ENCODE peak calls at places on chromosomes 4 and X, in ten cellular contexts. One of them, this sample, is unnamed. For H3K9me3, the result is how much of the 10 kb centered on the place peaks cover.

GRCh38 chr4:186144596-186145569 is 40.4 kb downstream of the FAM149A start:
- DNase-seq in IMR-90: peak
- DNase-seq in MM.1S: peak
- DNase-seq in neural progenitor cell: peak
- DNase-seq in HCT116: no peak
- DNase-seq in neuronal stem cell: peak
- DNase-seq in K562: no peak
- DNase-seq in H9: peak
- DNase-seq in OCI-LY7: no peak
- DNase-seq in mammary epithelial cell: peak
- DNase-seq in this sample: peak

GRCh38 chr4:87633239-87633638 is 16.8 kb upstream of the DMP1 start:
- DNase-seq in IMR-90: peak
- DNase-seq in MM.1S: no peak
- DNase-seq in neural progenitor cell: no peak
- DNase-seq in HCT116: no peak
- DNase-seq in neuronal stem cell: no peak
- DNase-seq in K562: no peak
- DNase-seq in H9: no peak
- DNase-seq in OCI-LY7: no peak
- DNase-seq in mammary epithelial cell: no peak
- DNase-seq in this sample: no peak

GRCh38 chrX:84047339-84047738 is 140.7 kb downstream of the RPS6KA6 start:
- DNase-seq in IMR-90: no peak
- DNase-seq in MM.1S: no peak
- DNase-seq in neural progenitor cell: no peak
- DNase-seq in HCT116: no peak
- DNase-seq in neuronal stem cell: no peak
- DNase-seq in K562: no peak
- DNase-seq in H9: peak
- DNase-seq in OCI-LY7: no peak
- DNase-seq in mammary epithelial cell: no peak
- DNase-seq in this sample: no peak

GRCh38 chr4:19739101-19739651 is 512.5 kb upstream of the SLIT2 start:
- DNase-seq in IMR-90: peak
- DNase-seq in MM.1S: no peak
- DNase-seq in neural progenitor cell: no peak
- DNase-seq in HCT116: peak
- DNase-seq in neuronal stem cell: no peak
- DNase-seq in K562: no peak
- DNase-seq in H9: no peak
- DNase-seq in OCI-LY7: no peak
- DNase-seq in mammary epithelial cell: peak
- DNase-seq in this sample: peak

GRCh38 chr4:107736924-107737448 is 17.0 kb upstream of the PAPSS1 start:
- DNase-seq in IMR-90: peak
- DNase-seq in MM.1S: peak
- DNase-seq in neural progenitor cell: peak
- DNase-seq in HCT116: peak
- DNase-seq in neuronal stem cell: peak
- DNase-seq in K562: peak
- DNase-seq in H9: peak
- DNase-seq in OCI-LY7: peak
- DNase-seq in mammary epithelial cell: no peak
- DNase-seq in this sample: peak

GRCh38 chrX:100410083-100410590 is at the start of gene PCDH19:
- DNase-seq in IMR-90: peak
- DNase-seq in MM.1S: peak
- DNase-seq in neural progenitor cell: peak
- DNase-seq in HCT116: no peak
- DNase-seq in neuronal stem cell: no peak
- DNase-seq in K562: no peak
- DNase-seq in H9: peak
- DNase-seq in OCI-LY7: no peak
- DNase-seq in mammary epithelial cell: peak
- DNase-seq in this sample: peak

GRCh38 chr4:77433102-77433733 is 172.4 kb upstream of the CXCL13 start:
- DNase-seq in IMR-90: peak
- DNase-seq in MM.1S: peak
- DNase-seq in neural progenitor cell: peak
- DNase-seq in HCT116: peak
- DNase-seq in neuronal stem cell: peak
- DNase-seq in K562: peak
- DNase-seq in H9: peak
- DNase-seq in OCI-LY7: peak
- DNase-seq in mammary epithelial cell: peak
- DNase-seq in this sample: peak

GRCh38 chr4:52752921-52753320 is 1.7 kb upstream of the ERVMER34-1 start:
- DNase-seq in IMR-90: no peak
- DNase-seq in MM.1S: no peak
- DNase-seq in neural progenitor cell: no peak
- DNase-seq in HCT116: no peak
- DNase-seq in neuronal stem cell: no peak
- DNase-seq in K562: no peak
- DNase-seq in H9: no peak
- DNase-seq in OCI-LY7: no peak
- DNase-seq in mammary epithelial cell: no peak
- DNase-seq in this sample: no peak

GRCh38 chr4:137253949-137254348 is 278.3 kb downstream of the PCDH18 start:
- DNase-seq in IMR-90: peak
- DNase-seq in MM.1S: no peak
- DNase-seq in neural progenitor cell: no peak
- DNase-seq in HCT116: no peak
- DNase-seq in neuronal stem cell: no peak
- DNase-seq in K562: no peak
- DNase-seq in H9: no peak
- DNase-seq in OCI-LY7: no peak
- DNase-seq in mammary epithelial cell: no peak
- DNase-seq in this sample: no peak

GRCh38 chrX:96792047-96792446 is 91.7 kb upstream of the RPA4 start:
- DNase-seq in IMR-90: no peak
- DNase-seq in MM.1S: no peak
- DNase-seq in neural progenitor cell: no peak
- DNase-seq in HCT116: no peak
- DNase-seq in neuronal stem cell: no peak
- DNase-seq in K562: no peak
- DNase-seq in H9: no peak
- DNase-seq in OCI-LY7: no peak
- DNase-seq in mammary epithelial cell: no peak
- DNase-seq in this sample: no peak

GRCh38 chr4:80495847-80496246 is 160.3 kb downstream of the CFAP299 start:
- DNase-seq in IMR-90: no peak
- DNase-seq in MM.1S: no peak
- DNase-seq in neural progenitor cell: no peak
- DNase-seq in HCT116: no peak
- DNase-seq in neuronal stem cell: no peak
- DNase-seq in K562: no peak
- DNase-seq in H9: peak
- DNase-seq in OCI-LY7: no peak
- DNase-seq in mammary epithelial cell: no peak
- DNase-seq in this sample: no peak
- H3K9me3 ChIP-seq in IMR-90: under half
- H3K9me3 ChIP-seq in MM.1S: under half
- H3K9me3 ChIP-seq in neural progenitor cell: under half
- H3K9me3 ChIP-seq in HCT116: under half
- H3K9me3 ChIP-seq in neuronal stem cell: under half
- H3K9me3 ChIP-seq in K562: under half
- H3K9me3 ChIP-seq in H9: under half
- H3K9me3 ChIP-seq in OCI-LY7: half or more
- H3K9me3 ChIP-seq in mammary epithelial cell: under half
- H3K9me3 ChIP-seq in this sample: under half

DNA sequence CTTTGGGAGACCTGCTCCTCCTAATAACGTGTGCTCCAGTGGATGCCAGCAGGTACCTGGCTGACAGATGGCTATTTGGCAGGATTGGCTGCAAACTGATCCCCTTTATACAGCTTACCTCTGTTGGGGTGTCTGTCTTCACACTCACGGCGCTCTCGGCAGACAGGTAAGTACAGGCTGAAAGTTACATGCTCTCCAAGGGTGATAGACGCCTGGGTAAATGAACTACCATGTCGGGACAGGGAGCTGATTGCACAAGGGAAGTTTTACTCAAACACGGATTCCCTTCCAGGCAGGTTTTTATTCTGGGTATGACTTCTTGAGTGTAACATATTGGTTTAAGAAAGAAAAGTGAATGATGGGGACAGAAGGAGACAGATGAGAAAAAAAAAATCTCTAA is 836 bp downstream of the GRPR start:
- DNase-seq in IMR-90: no peak
- DNase-seq in MM.1S: no peak
- DNase-seq in neural progenitor cell: no peak
- DNase-seq in HCT116: no peak
- DNase-seq in neuronal stem cell: no peak
- DNase-seq in K562: no peak
- DNase-seq in H9: no peak
- DNase-seq in OCI-LY7: no peak
- DNase-seq in mammary epithelial cell: no peak
- DNase-seq in this sample: peak
- H2AFZ ChIP-seq in IMR-90: peak
- H2AFZ ChIP-seq in MM.1S: no peak
- H2AFZ ChIP-seq in neural progenitor cell: peak
- H2AFZ ChIP-seq in HCT116: no peak
- H2AFZ ChIP-seq in neuronal stem cell: no peak
- H2AFZ ChIP-seq in K562: no peak
- H2AFZ ChIP-seq in H9: no peak
- H2AFZ ChIP-seq in OCI-LY7: peak
- H2AFZ ChIP-seq in mammary epithelial cell: no peak
- H2AFZ ChIP-seq in this sample: peak

GRCh38 chr4:46462746-46463145 is 72.8 kb upstream of the GABRA2 start:
- DNase-seq in IMR-90: no peak
- DNase-seq in MM.1S: no peak
- DNase-seq in neural progenitor cell: no peak
- DNase-seq in HCT116: no peak
- DNase-seq in neuronal stem cell: no peak
- DNase-seq in K562: no peak
- DNase-seq in H9: no peak
- DNase-seq in OCI-LY7: no peak
- DNase-seq in mammary epithelial cell: no peak
- DNase-seq in this sample: no peak

DNA sequence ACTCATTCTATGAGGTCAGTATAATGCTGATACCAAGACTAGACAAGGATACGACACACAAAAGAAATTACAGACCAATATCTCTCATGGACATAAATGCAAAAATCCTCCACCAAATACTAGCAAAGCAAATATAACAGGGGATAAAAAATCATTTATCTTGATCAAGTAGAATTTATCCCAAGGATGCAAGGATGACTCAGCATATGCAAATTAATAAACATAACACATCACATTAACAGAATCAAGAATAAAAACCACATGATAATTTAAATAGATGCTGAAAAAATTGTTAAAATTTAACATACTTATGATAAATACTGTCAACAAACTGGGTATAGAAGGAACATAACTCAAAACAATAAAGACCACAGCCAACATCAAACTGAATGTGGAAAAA is 69.4 kb upstream of the GABRA2 start:
- DNase-seq in IMR-90: no peak
- DNase-seq in MM.1S: no peak
- DNase-seq in neural progenitor cell: no peak
- DNase-seq in HCT116: no peak
- DNase-seq in neuronal stem cell: no peak
- DNase-seq in K562: no peak
- DNase-seq in H9: no peak
- DNase-seq in OCI-LY7: no peak
- DNase-seq in mammary epithelial cell: no peak
- DNase-seq in this sample: no peak
- H3K9me3 ChIP-seq in IMR-90: under half
- H3K9me3 ChIP-seq in MM.1S: under half
- H3K9me3 ChIP-seq in neural progenitor cell: under half
- H3K9me3 ChIP-seq in HCT116: under half
- H3K9me3 ChIP-seq in neuronal stem cell: under half
- H3K9me3 ChIP-seq in K562: under half
- H3K9me3 ChIP-seq in H9: under half
- H3K9me3 ChIP-seq in OCI-LY7: under half
- H3K9me3 ChIP-seq in mammary epithelial cell: under half
- H3K9me3 ChIP-seq in this sample: under half

GRCh38 chr4:165177725-165178666 is 29.4 kb upstream of the KLHL2 start:
- DNase-seq in IMR-90: no peak
- DNase-seq in MM.1S: no peak
- DNase-seq in neural progenitor cell: no peak
- DNase-seq in HCT116: no peak
- DNase-seq in neuronal stem cell: no peak
- DNase-seq in K562: no peak
- DNase-seq in H9: no peak
- DNase-seq in OCI-LY7: no peak
- DNase-seq in mammary epithelial cell: peak
- DNase-seq in this sample: no peak
- H2AFZ ChIP-seq in IMR-90: no peak
- H2AFZ ChIP-seq in MM.1S: no peak
- H2AFZ ChIP-seq in neural progenitor cell: no peak
- H2AFZ ChIP-seq in HCT116: no peak
- H2AFZ ChIP-seq in neuronal stem cell: no peak
- H2AFZ ChIP-seq in K562: no peak
- H2AFZ ChIP-seq in H9: no peak
- H2AFZ ChIP-seq in OCI-LY7: no peak
- H2AFZ ChIP-seq in mammary epithelial cell: no peak
- H2AFZ ChIP-seq in this sample: no peak

DNA sequence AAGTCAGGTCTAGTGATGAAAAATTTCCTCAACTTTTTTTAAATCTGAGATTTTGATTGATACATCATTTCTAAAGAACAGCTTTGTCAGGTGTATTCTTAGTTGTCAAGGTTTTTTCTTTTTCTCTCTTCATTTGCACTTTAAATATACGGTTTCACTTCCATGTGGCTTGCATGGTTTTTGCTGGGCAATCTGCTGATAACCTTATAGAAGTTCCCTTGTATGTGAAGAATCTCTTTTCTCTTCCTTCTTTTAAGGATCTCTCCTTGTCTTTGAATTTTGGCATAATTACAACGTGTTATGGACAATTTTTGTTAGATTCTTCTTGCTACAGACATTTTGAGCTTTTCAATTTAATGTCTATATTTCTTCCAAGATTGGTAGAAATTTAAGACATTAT is 76.4 kb downstream of the ZNF721 start:
- DNase-seq in IMR-90: no peak
- DNase-seq in MM.1S: no peak
- DNase-seq in neural progenitor cell: no peak
- DNase-seq in HCT116: no peak
- DNase-seq in neuronal stem cell: no peak
- DNase-seq in K562: no peak
- DNase-seq in H9: no peak
- DNase-seq in OCI-LY7: no peak
- DNase-seq in mammary epithelial cell: no peak
- DNase-seq in this sample: no peak
- H3K9me3 ChIP-seq in IMR-90: half or more
- H3K9me3 ChIP-seq in MM.1S: under half
- H3K9me3 ChIP-seq in neural progenitor cell: half or more
- H3K9me3 ChIP-seq in HCT116: under half
- H3K9me3 ChIP-seq in neuronal stem cell: under half
- H3K9me3 ChIP-seq in K562: under half
- H3K9me3 ChIP-seq in H9: half or more
- H3K9me3 ChIP-seq in OCI-LY7: under half
- H3K9me3 ChIP-seq in mammary epithelial cell: half or more
- H3K9me3 ChIP-seq in this sample: under half